ENCODE peak calls at places on chromosomes 16 and 17, in eight cellular contexts. K is NCI-H460; F is astrocyte of the cerebellum; D is stimulated activated CD8-positive, alpha-beta memory T cell treated with anti-CD3 and anti-CD28 coated beads, Interleukin-7, amount 100 ng/mL, for 1 hour; G is CD4-positive, alpha-beta T cell; N is activated CD8-positive, alpha-beta memory T cell treated with anti-CD3 and anti-CD28 coated beads, Interleukin-2, amount 50 U/mL, for 4 hours; U is choroid plexus epithelial cell; J is GM04504. B is an unnamed sample.

GRCh38 chr16:6510261-6510660 is 822.4 kb upstream of the RBFOX1 start:
- DNase-seq in K (no peak), F (no peak), D (no peak), G (no peak), N (no peak), U (no peak), J (no peak), B (no peak)

GRCh38 chr16:4496305-4496704 is 20.1 kb downstream of the HMOX2 start:
- DNase-seq in K (no peak), F (no peak), D (no peak), G (no peak), N (no peak), U (peak), J (no peak), B (no peak)

GRCh38 chr17:752620-753219 is 656 bp upstream of the GEMIN4 start:
- DNase-seq in K (no peak), F (peak), D (no peak), G (no peak), N (no peak), U (peak), J (peak), B (no peak)

GRCh38 chr16:85615014-85615851 is 2.1 kb downstream of the GSE1 start:
- DNase-seq in K (no peak), F (no peak), D (peak), G (no peak), N (peak), U (no peak), J (no peak), B (no peak)

GRCh38 chr17:11485336-11485735 is 112.9 kb upstream of the DNAH9 start:
- DNase-seq in K (no peak), F (no peak), D (no peak), G (no peak), N (no peak), U (no peak), J (no peak), B (no peak)

GRCh38 chr17:79749958-79750357 is 19.2 kb downstream of the ENPP7 start:
- DNase-seq in K (no peak), F (no peak), D (no peak), G (no peak), N (no peak), U (no peak), J (no peak), B (no peak)

GRCh38 chr17:77546772-77547201 is 406.0 kb downstream of the SEC14L1 start:
- DNase-seq in K (no peak), F (no peak), D (no peak), G (no peak), N (no peak), U (no peak), J (no peak), B (no peak)

GRCh38 chr17:43314582-43314981 is 80.8 kb upstream of the RNU2-1 start:
- DNase-seq in K (no peak), F (no peak), D (no peak), G (no peak), N (no peak), U (peak), J (no peak), B (no peak)

GRCh38 chr16:27355610-27356009 is 41.8 kb downstream of the IL4R start:
- DNase-seq in K (no peak), F (no peak), D (no peak), G (peak), N (peak), U (peak), J (no peak), B (no peak)

GRCh38 chr17:75684249-75684648 is 17.1 kb downstream of the SAP30BP start:
- DNase-seq in K (no peak), F (no peak), D (no peak), G (no peak), N (no peak), U (no peak), J (no peak), B (no peak)

GRCh38 chr16:3022697-3023414 is 886 bp downstream of the HCFC1R1 start:
- DNase-seq in K (no peak), F (no peak), D (no peak), G (no peak), N (no peak), U (peak), J (peak), B (no peak)

GRCh38 chr16:678858-679807 is 1.1 kb upstream of the STUB1 start:
- DNase-seq in K (no peak), F (no peak), D (no peak), G (no peak), N (peak), U (peak), J (no peak), B (no peak)

GRCh38 chr17:82236142-82236971 is 7.5 kb downstream of the SLC16A3 start:
- DNase-seq in K (peak), F (no peak), D (no peak), G (peak), N (peak), U (peak), J (no peak), B (peak)

GRCh38 chr16:71537643-71538042 is 11.4 kb downstream of the CHST4 start:
- DNase-seq in K (peak), F (peak), D (no peak), G (peak), N (peak), U (peak), J (peak), B (peak)

GRCh38 chr16:78584213-78584860 is 484.9 kb downstream of the WWOX start:
- DNase-seq in K (no peak), F (no peak), D (no peak), G (no peak), N (no peak), U (no peak), J (no peak), B (no peak)

GRCh38 chr16:67976205-67976604 is 4.1 kb downstream of the DPEP3 start:
- DNase-seq in K (no peak), F (no peak), D (no peak), G (no peak), N (no peak), U (no peak), J (no peak), B (no peak)

GRCh38 chr16:71681360-71681759 is 43.1 kb downstream of the PHLPP2 start:
- DNase-seq in K (no peak), F (no peak), D (no peak), G (no peak), N (no peak), U (no peak), J (no peak), B (no peak)

GRCh38 chr16:24423332-24423731 is 116.0 kb upstream of the RBBP6 start:
- DNase-seq in K (no peak), F (no peak), D (no peak), G (no peak), N (no peak), U (no peak), J (no peak), B (no peak)

GRCh38 chr16:22291860-22292692 is 5.1 kb upstream of the POLR3E start:
- DNase-seq in K (no peak), F (no peak), D (no peak), G (no peak), N (no peak), U (peak), J (no peak), B (no peak)

GRCh38 chr16:84543931-84544776 is 39.7 kb upstream of the MEAK7 start:
- DNase-seq in K (no peak), F (no peak), D (no peak), G (no peak), N (peak), U (no peak), J (no peak), B (no peak)

GRCh38 chr16:74736531-74737157 is 36.0 kb upstream of the MLKL start:
- DNase-seq in K (no peak), F (no peak), D (no peak), G (no peak), N (no peak), U (no peak), J (no peak), B (no peak)

GRCh38 chr17:8392674-8393469 is 4.8 kb downstream of the RNF222 start:
- DNase-seq in K (no peak), F (no peak), D (no peak), G (no peak), N (no peak), U (no peak), J (no peak), B (no peak)

GRCh38 chr17:16406742-16407674 is 8.4 kb upstream of the TRPV2 start:
- DNase-seq in K (peak), F (no peak), D (no peak), G (no peak), N (no peak), U (no peak), J (no peak), B (no peak)

B was measured in memory B cell.